ENCODE peak calls at places on chromosomes 11 and 22, in ten cellular contexts. F is H9, X is type B pancreatic cell, M is astrocyte of the cerebellum, Q is GM12864, B is left lung, J is chondrocyte, W is prostate gland, E is lower lobe of right lung, N is endodermal cell. P is an unnamed sample.
A peak's percentile ranks its signal among the peaks of the same experiment; 100 is the strongest.

GRCh38 chr11:100930185-100930778 is 199.3 kb downstream of the PGR start:
- DNase-seq in F (no peak), X (no peak), M (peak; percentile 76), Q (no peak), B (no peak), J (no peak), W (peak; percentile 9), E (no peak), N (no peak), P (no peak)

GRCh38 chr11:7046474-7046873 is 26.2 kb downstream of the NLRP14 start:
- DNase-seq in F (no peak), X (no peak), M (peak; percentile 72), Q (no peak), B (no peak), J (no peak), W (no peak), E (no peak), N (no peak), P (no peak)

GRCh38 chr11:1306186-1307162 is 3.0 kb downstream of the TOLLIP start:
- DNase-seq in F (peak; percentile 15), X (peak; percentile 61), M (no peak), Q (no peak), B (no peak), J (no peak), W (no peak), E (no peak), N (peak; percentile 24), P (no peak)

GRCh38 chr11:62559204-62559603 is 12.6 kb upstream of the AHNAK start:
- DNase-seq in F (no peak), X (no peak), M (no peak), Q (no peak), B (no peak), J (no peak), W (no peak), E (no peak), N (no peak), P (no peak)

GRCh38 chr11:15826826-15827225 is 529.5 kb downstream of the SOX6 start:
- DNase-seq in F (peak; percentile 84), X (no peak), M (no peak), Q (no peak), B (peak; percentile 41), J (no peak), W (no peak), E (no peak), N (peak; percentile 96), P (no peak)

GRCh38 chr22:37633693-37634504 is 5.6 kb upstream of the SH3BP1 start:
- DNase-seq in F (peak; percentile 86), X (peak; percentile 83), M (peak; percentile 43), Q (peak; percentile 59), B (peak; percentile 89), J (no peak), W (peak; percentile 40), E (peak; percentile 89), N (peak; percentile 89), P (no peak)

GRCh38 chr11:110488446-110488845 is 58.7 kb downstream of the FDX1 start:
- DNase-seq in F (no peak), X (no peak), M (no peak), Q (no peak), B (no peak), J (no peak), W (no peak), E (no peak), N (no peak), P (no peak)

GRCh38 chr22:49398646-49399045 is 429.0 kb downstream of the BRD1 start:
- DNase-seq in F (peak; percentile 26), X (peak; percentile 13), M (no peak), Q (no peak), B (no peak), J (no peak), W (peak; percentile 1), E (no peak), N (peak; percentile 47), P (no peak)

GRCh38 chr22:48659393-48659792 is 1168.3 kb downstream of the BRD1 start:
- DNase-seq in F (no peak), X (no peak), M (no peak), Q (no peak), B (no peak), J (no peak), W (no peak), E (no peak), N (no peak), P (no peak)

GRCh38 chr11:72189448-72190250 is 2.3 kb upstream of the FOLR1 start:
- DNase-seq in F (no peak), X (no peak), M (no peak), Q (no peak), B (peak; percentile 84), J (no peak), W (no peak), E (peak; percentile 61), N (peak; percentile 89), P (no peak)

GRCh38 chr11:56911312-56911711 is 77.4 kb upstream of the OR5AK2 start:
- DNase-seq in F (no peak), X (no peak), M (no peak), Q (no peak), B (no peak), J (no peak), W (no peak), E (no peak), N (no peak), P (no peak)

GRCh38 chr22:28094831-28095230 is 175.8 kb upstream of the PITPNB start:
- DNase-seq in F (no peak), X (no peak), M (no peak), Q (no peak), B (no peak), J (no peak), W (no peak), E (no peak), N (no peak), P (no peak)

GRCh38 chr11:115637842-115638241 is 133.6 kb upstream of the CADM1 start:
- DNase-seq in F (no peak), X (no peak), M (no peak), Q (no peak), B (no peak), J (no peak), W (no peak), E (no peak), N (no peak), P (no peak)

GRCh38 chr11:97454988-97455387 is 1065.2 kb downstream of the JRKL start:
- DNase-seq in F (no peak), X (no peak), M (peak; percentile 1), Q (no peak), B (no peak), J (no peak), W (no peak), E (no peak), N (no peak), P (no peak)

GRCh38 chr11:20203836-20204235 is 43.6 kb upstream of the DBX1 start:
- DNase-seq in F (no peak), X (no peak), M (no peak), Q (no peak), B (no peak), J (no peak), W (no peak), E (no peak), N (no peak), P (no peak)

GRCh38 chr22:37193629-37194191 is 5.7 kb upstream of the C1QTNF6 start:
- DNase-seq in F (no peak), X (no peak), M (no peak), Q (no peak), B (no peak), J (no peak), W (no peak), E (peak; percentile 46), N (no peak), P (no peak)

GRCh38 chr11:12705874-12706273 is 31.7 kb downstream of the TEAD1 start:
- DNase-seq in F (no peak), X (no peak), M (no peak), Q (no peak), B (no peak), J (no peak), W (no peak), E (no peak), N (no peak), P (no peak)

GRCh38 chr11:409600-410471 is 5.0 kb downstream of the SIGIRR start:
- DNase-seq in F (no peak), X (no peak), M (no peak), Q (no peak), B (peak; percentile 31), J (no peak), W (no peak), E (peak; percentile 49), N (no peak), P (no peak)

GRCh38 chr11:43685483-43685882 is 4.9 kb downstream of the HSD17B12 start:
- DNase-seq in F (no peak), X (no peak), M (no peak), Q (no peak), B (no peak), J (no peak), W (no peak), E (no peak), N (no peak), P (no peak)
- TF ChIP-seq CTCF in F (no peak), X (peak; percentile 51), M (peak; percentile 19), Q (peak; percentile 4), B (no peak), J (no peak), W (no peak), E (no peak), N (peak; percentile 32), P (no peak)

GRCh38 chr11:68076371-68077042 is 37.7 kb downstream of the TCIRG1 start:
- DNase-seq in F (no peak), X (no peak), M (no peak), Q (no peak), B (no peak), J (no peak), W (no peak), E (no peak), N (no peak), P (no peak)
- TF ChIP-seq CTCF in F (no peak), X (peak; percentile 17), M (no peak), Q (peak; percentile 12), B (no peak), J (peak; percentile 28), W (peak; percentile 36), E (peak; percentile 26), N (peak; percentile 36), P (no peak)

DNA sequence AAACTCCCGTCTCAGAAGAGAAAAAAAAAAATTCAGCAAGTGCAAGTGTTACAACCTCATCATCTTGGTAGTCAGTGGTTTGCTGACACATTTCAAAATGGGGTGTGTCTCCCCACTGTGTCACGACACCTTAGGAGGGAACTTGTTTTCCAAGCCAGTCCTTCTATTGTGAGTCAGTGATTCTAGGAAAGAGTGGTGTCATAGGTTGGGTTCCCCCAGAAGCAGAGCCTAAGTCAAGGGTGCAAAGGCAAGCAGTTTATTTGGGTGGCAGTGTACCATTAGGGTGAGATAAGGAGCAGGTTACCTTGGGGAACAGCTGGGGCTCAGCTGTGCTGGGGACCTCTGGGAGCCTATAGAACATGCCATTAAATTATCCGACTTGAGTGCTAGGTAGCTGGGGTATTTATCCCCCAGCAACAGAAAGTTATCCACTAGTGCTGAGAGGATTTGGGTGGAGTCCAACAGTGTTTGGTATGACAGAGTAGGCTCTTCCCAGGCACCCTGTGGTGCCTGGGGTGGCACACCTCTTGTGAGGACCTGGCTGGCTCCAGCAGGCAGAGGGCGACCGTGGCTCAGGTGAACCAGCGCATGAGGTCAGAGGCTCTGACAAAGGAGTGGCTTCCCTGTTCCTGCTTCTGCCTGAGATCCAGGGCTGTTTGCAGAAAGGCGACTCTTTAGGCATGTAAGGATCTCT is 41.7 kb downstream of the KIAA1671 start:
- DNase-seq in F (peak; percentile 79), X (no peak), M (no peak), Q (no peak), B (no peak), J (no peak), W (no peak), E (no peak), N (peak; percentile 88), P (no peak)
- TF ChIP-seq CTCF in F (peak; percentile 55), X (no peak), M (no peak), Q (no peak), B (no peak), J (no peak), W (peak; percentile 46), E (no peak), N (peak; percentile 67), P (no peak)

GRCh38 chr11:114132427-114132826 is 72.9 kb downstream of the ZBTB16 start:
- DNase-seq in F (no peak), X (no peak), M (no peak), Q (no peak), B (no peak), J (no peak), W (no peak), E (no peak), N (peak; percentile 57), P (no peak)
- TF ChIP-seq CTCF in F (no peak), X (no peak), M (no peak), Q (no peak), B (no peak), J (no peak), W (no peak), E (no peak), N (peak; percentile 45), P (no peak)

P was measured in omental fat pad.